ENCODE peak calls at places on chromosomes 16 and 17, in seven cellular contexts. A is A549, I is AG09309, U is choroid plexus epithelial cell, W is cardiac fibroblast, S is pancreas, J is A673. N is an unnamed sample.

GRCh38 chr16:80585764-80586163 is 45.0 kb downstream of the DYNLRB2 start:
- DNase-seq in A (no peak), I (no peak), U (no peak), W (no peak), S (no peak), J (no peak), N (no peak)

GRCh38 chr16:73228649-73229048 is 180.7 kb upstream of the ZFHX3 start:
- DNase-seq in A (no peak), I (peak), U (peak), W (peak), S (no peak), J (no peak), N (no peak)

GRCh38 chr17:75758131-75758905 is 6.7 kb downstream of the GALK1 start:
- DNase-seq in A (no peak), I (no peak), U (no peak), W (no peak), S (no peak), J (no peak), N (no peak)

GRCh38 chr17:59160203-59161025 is 4.9 kb downstream of the PRR11 start:
- DNase-seq in A (no peak), I (no peak), U (peak), W (peak), S (no peak), J (no peak), N (no peak)

GRCh38 chr16:15598648-15599190 is 44.2 kb downstream of the MARF1 start:
- DNase-seq in A (no peak), I (no peak), U (no peak), W (no peak), S (no peak), J (no peak), N (no peak)

GRCh38 chr16:35639233-35640205 is 2180.1 kb downstream of the TP53TG3F start:
- DNase-seq in A (no peak), I (no peak), U (no peak), W (no peak), S (no peak), J (no peak), N (no peak)

GRCh38 chr16:50096791-50097190 is 31.0 kb downstream of the HEATR3 start:
- DNase-seq in A (no peak), I (peak), U (peak), W (peak), S (no peak), J (peak), N (no peak)

GRCh38 chr17:48646183-48647102 is 20.3 kb upstream of the HOXB9 start:
- DNase-seq in A (peak), I (no peak), U (no peak), W (no peak), S (no peak), J (no peak), N (peak)

GRCh38 chr17:50956750-50957523 is 90.8 kb upstream of the TOB1 start:
- DNase-seq in A (peak), I (no peak), U (peak), W (peak), S (peak), J (peak), N (peak)

GRCh38 chr17:63647936-63648335 is 25.7 kb downstream of the MAP3K3 start:
- DNase-seq in A (no peak), I (no peak), U (peak), W (no peak), S (no peak), J (no peak), N (no peak)

GRCh38 chr17:33864758-33865229 is 390.3 kb upstream of the CCL2 start:
- DNase-seq in A (no peak), I (no peak), U (no peak), W (no peak), S (no peak), J (no peak), N (no peak)

GRCh38 chr16:66416136-66416535 is 11.0 kb upstream of the BEAN1 start:
- DNase-seq in A (no peak), I (no peak), U (no peak), W (no peak), S (no peak), J (no peak), N (no peak)

GRCh38 chr16:5064915-5065314 is 841 bp downstream of the C16orf89 start:
- DNase-seq in A (no peak), I (no peak), U (peak), W (no peak), S (no peak), J (no peak), N (no peak)

GRCh38 chr16:56771558-56772279 is 41.8 kb downstream of the NUP93 start:
- DNase-seq in A (no peak), I (no peak), U (peak), W (no peak), S (no peak), J (no peak), N (no peak)
- H3K4me3 ChIP-seq in A (no peak), I (no peak), U (no peak), W (no peak), S (no peak), J (no peak), N (no peak)

GRCh38 chr16:31455601-31456314 is 3.5 kb upstream of the ARMC5 start:
- DNase-seq in A (no peak), I (no peak), U (peak), W (no peak), S (no peak), J (peak), N (peak)
- TF ChIP-seq CTCF in A (peak), I (no peak), U (peak), W (peak), S (no peak), J (peak), N (peak)

DNA sequence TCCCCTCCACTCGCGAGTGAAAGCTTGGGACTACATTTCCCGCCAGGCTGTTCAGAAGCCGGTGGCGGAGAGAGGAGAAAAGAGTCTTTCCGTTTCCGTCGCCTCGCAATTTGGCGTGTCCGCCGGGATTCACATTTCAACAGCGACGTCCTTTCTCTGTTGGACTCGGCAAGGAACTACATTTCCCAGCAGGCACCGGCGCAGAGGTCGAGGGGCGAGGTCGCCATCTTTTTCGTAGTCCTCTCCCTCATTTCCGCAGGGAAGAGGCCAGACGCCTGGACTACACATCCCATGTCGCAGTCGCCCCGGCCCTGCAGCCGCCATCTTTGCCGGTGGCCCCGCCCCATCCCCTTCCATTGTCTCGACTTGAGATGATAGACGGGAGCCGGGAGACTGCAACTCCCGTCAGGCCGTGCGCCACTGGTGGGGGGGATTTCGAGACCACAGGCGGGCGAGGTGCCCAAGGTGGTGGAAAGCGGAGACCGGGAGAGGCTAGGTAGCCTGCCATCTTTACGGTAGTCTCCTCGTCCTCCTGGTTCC is 882 bp upstream of the FBXL19 start:
- DNase-seq in A (peak), I (peak), U (peak), W (peak), S (peak), J (peak), N (peak)
- H3K4me3 ChIP-seq in A (peak), I (peak), U (peak), W (peak), S (peak), J (peak), N (peak)

GRCh38 chr17:55005520-55005919 is 37.0 kb downstream of the STXBP4 start:
- DNase-seq in A (no peak), I (no peak), U (peak), W (peak), S (no peak), J (peak), N (peak)
- TF ChIP-seq CTCF in A (peak), I (peak), U (peak), W (peak), S (no peak), J (peak), N (peak)

GRCh38 chr17:80189611-80190010 is 19.8 kb downstream of the CARD14 start:
- DNase-seq in A (no peak), I (no peak), U (no peak), W (no peak), S (no peak), J (no peak), N (no peak)

GRCh38 chr17:80187090-80187489 is 17.3 kb downstream of the CARD14 start:
- DNase-seq in A (peak), I (peak), U (peak), W (peak), S (no peak), J (no peak), N (no peak)

GRCh38 chr17:80184423-80184714 is 14.5 kb downstream of the CARD14 start:
- DNase-seq in A (no peak), I (no peak), U (no peak), W (no peak), S (no peak), J (no peak), N (no peak)

GRCh38 chr17:80185968-80186367 is 16.1 kb downstream of the CARD14 start:
- DNase-seq in A (no peak), I (no peak), U (no peak), W (no peak), S (no peak), J (no peak), N (no peak)

GRCh38 chr17:80187493-80187892 is 17.7 kb downstream of the CARD14 start:
- DNase-seq in A (peak), I (peak), U (no peak), W (peak), S (peak), J (no peak), N (no peak)
- H3K4me3 ChIP-seq in A (peak), I (peak), U (no peak), W (no peak), S (no peak), J (no peak), N (no peak)

DNA sequence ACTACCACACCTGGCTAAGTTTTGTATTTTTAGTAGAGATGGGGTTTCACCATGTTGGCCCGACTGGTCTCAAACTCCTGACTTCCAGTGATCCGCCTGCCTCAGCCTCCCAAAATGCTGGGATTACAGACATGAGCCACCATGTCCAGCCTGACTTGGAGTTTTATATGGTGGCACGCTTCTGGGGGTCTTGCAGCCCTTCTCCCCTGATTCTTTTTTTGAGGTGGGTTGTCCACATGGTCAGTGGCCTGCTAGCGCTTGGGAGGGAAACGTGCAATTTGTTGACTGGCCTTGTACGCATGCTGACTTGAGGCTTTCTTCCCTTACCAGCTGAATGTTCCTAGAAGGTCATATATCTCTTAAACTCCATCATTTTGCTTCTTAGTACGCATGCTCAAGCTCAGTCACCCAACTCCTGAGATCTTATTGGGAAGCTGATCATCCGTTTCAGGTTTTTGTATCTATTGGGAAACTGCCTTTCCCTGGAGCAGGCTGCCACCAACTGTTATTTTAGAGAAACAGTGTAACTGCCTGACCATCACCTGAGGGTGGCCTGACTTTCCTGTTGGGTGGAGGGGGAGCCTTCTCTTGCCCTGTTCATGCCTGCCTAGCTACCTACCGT is 13.7 kb upstream of the LDHD start:
- DNase-seq in A (no peak), I (no peak), U (no peak), W (no peak), S (no peak), J (no peak), N (peak)
- TF ChIP-seq CTCF in A (peak), I (no peak), U (peak), W (no peak), S (no peak), J (peak), N (no peak)

DNA sequence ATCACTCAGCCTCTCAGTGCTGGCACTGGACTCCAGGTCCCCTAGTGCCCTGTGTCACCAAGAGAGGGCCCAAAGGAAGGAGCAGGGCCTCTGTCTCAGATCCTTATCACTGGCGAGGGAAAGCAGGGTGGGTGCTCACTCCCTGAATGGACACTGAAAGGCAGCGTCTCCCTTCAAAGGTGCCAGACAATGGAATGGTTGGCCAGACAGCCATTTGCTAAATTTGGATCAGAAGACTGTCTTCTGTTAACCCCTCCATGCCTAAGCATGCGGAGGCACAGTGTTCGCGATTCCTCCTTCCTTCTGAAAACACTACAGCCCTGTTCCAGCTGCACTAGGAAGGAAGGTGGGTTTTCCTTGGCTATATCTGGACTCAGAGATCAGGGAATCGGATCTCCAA is 48.4 kb downstream of the SRCIN1 start:
- DNase-seq in A (no peak), I (no peak), U (no peak), W (no peak), S (no peak), J (no peak), N (no peak)
- H3K4me3 ChIP-seq in A (no peak), I (no peak), U (no peak), W (no peak), S (no peak), J (no peak), N (no peak)

GRCh38 chr16:58264007-58264406 is 30.8 kb downstream of the PRSS54 start:
- DNase-seq in A (no peak), I (no peak), U (no peak), W (no peak), S (no peak), J (no peak), N (no peak)

GRCh38 chr16:58264961-58265479 is 29.8 kb downstream of the PRSS54 start:
- DNase-seq in A (peak), I (peak), U (peak), W (peak), S (no peak), J (peak), N (peak)

GRCh38 chr16:58261263-58261662 is 33.6 kb downstream of the PRSS54 start:
- DNase-seq in A (no peak), I (no peak), U (no peak), W (no peak), S (no peak), J (no peak), N (no peak)

GRCh38 chr16:58259995-58260394 is 34.8 kb downstream of the PRSS54 start:
- DNase-seq in A (no peak), I (no peak), U (no peak), W (no peak), S (no peak), J (no peak), N (no peak)

GRCh38 chr16:58262592-58262991 is 32.2 kb downstream of the PRSS54 start:
- DNase-seq in A (no peak), I (no peak), U (no peak), W (no peak), S (no peak), J (no peak), N (no peak)
- TF ChIP-seq CTCF in A (no peak), I (no peak), U (no peak), W (no peak), S (no peak), J (no peak), N (no peak)

GRCh38 chr16:87602821-87603683 is 744 bp downstream of the JPH3 start:
- DNase-seq in A (no peak), I (no peak), U (no peak), W (no peak), S (no peak), J (no peak), N (no peak)
- H3K4me3 ChIP-seq in A (peak), I (no peak), U (no peak), W (no peak), S (no peak), J (peak), N (no peak)

DNA sequence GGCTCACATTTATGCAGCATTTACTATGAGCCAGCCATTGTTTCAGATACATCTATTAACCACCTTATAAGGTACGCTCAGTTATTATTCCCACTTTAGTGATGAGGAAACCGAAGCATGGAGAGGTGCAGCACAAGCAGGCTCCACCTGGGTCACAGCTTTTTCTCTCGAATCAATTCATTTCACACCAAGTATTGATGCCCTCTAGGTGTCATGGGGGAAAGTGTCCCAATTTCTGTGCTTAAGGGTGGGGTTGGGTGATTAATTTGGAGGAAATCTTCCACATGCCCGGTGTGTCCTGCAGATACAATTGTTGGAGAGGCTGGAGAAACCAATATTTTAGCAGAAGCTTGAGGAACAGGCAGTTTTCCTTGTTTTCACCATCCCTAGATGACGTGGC is 62.7 kb upstream of the DNAJA2 start:
- DNase-seq in A (peak), I (no peak), U (no peak), W (no peak), S (no peak), J (no peak), N (no peak)
- TF ChIP-seq CTCF in A (no peak), I (no peak), U (no peak), W (no peak), S (no peak), J (peak), N (no peak)

N was measured in NB4.